ENCODE peak calls at places on chromosome 4, in nine cellular contexts. One of them, this sample, is unnamed.

GRCh38 chr4:126850286-126850685 is 782.5 kb upstream of the INTU start:
- DNase-seq in endothelial cell: no peak
- DNase-seq in activated CD4-positive, CD25-positive, alpha-beta regulatory T cell: no peak
- DNase-seq in GOT3: no peak
- DNase-seq in stimulated activated CD4-positive, alpha-beta T cell treated with anti-CD3 and anti-CD28 coated beads, Interleukin-1b, Interleukin-23, amount 100 ng/mL, for 1 hour: no peak
- DNase-seq in WTC11: no peak
- DNase-seq in NCI-H2171: peak
- DNase-seq in T-cell: no peak
- DNase-seq in naive thymus-derived CD8-positive, alpha-beta T cell: no peak
- DNase-seq in this sample: no peak

GRCh38 chr4:168367065-168367464 is 48.5 kb upstream of the DDX60 start:
- DNase-seq in endothelial cell: no peak
- DNase-seq in stimulated activated CD4-positive, alpha-beta T cell treated with anti-CD3 and anti-CD28 coated beads, Interleukin-1b, Interleukin-23, amount 100 ng/mL, for 1 hour: no peak
- DNase-seq in NCI-H2171: no peak
- DNase-seq in GOT3: no peak
- DNase-seq in T-cell: no peak
- DNase-seq in activated CD4-positive, CD25-positive, alpha-beta regulatory T cell: no peak
- DNase-seq in naive thymus-derived CD8-positive, alpha-beta T cell: no peak
- DNase-seq in WTC11: no peak
- DNase-seq in this sample: no peak

GRCh38 chr4:88106205-88106604 is 52.2 kb downstream of the ABCG2 start:
- DNase-seq in NCI-H2171: no peak
- DNase-seq in stimulated activated CD4-positive, alpha-beta T cell treated with anti-CD3 and anti-CD28 coated beads, Interleukin-1b, Interleukin-23, amount 100 ng/mL, for 1 hour: no peak
- DNase-seq in activated CD4-positive, CD25-positive, alpha-beta regulatory T cell: no peak
- DNase-seq in GOT3: no peak
- DNase-seq in WTC11: no peak
- DNase-seq in T-cell: no peak
- DNase-seq in endothelial cell: no peak
- DNase-seq in naive thymus-derived CD8-positive, alpha-beta T cell: no peak
- DNase-seq in this sample: no peak

GRCh38 chr4:8688908-8689445 is 96.4 kb downstream of the CPZ start:
- DNase-seq in WTC11: peak
- DNase-seq in NCI-H2171: no peak
- DNase-seq in naive thymus-derived CD8-positive, alpha-beta T cell: no peak
- DNase-seq in GOT3: no peak
- DNase-seq in activated CD4-positive, CD25-positive, alpha-beta regulatory T cell: no peak
- DNase-seq in stimulated activated CD4-positive, alpha-beta T cell treated with anti-CD3 and anti-CD28 coated beads, Interleukin-1b, Interleukin-23, amount 100 ng/mL, for 1 hour: no peak
- DNase-seq in endothelial cell: no peak
- DNase-seq in T-cell: no peak
- DNase-seq in this sample: no peak

GRCh38 chr4:38106301-38106700 is 146.1 kb downstream of the PTTG2 start:
- DNase-seq in naive thymus-derived CD8-positive, alpha-beta T cell: no peak
- DNase-seq in stimulated activated CD4-positive, alpha-beta T cell treated with anti-CD3 and anti-CD28 coated beads, Interleukin-1b, Interleukin-23, amount 100 ng/mL, for 1 hour: no peak
- DNase-seq in WTC11: no peak
- DNase-seq in T-cell: no peak
- DNase-seq in NCI-H2171: no peak
- DNase-seq in endothelial cell: no peak
- DNase-seq in activated CD4-positive, CD25-positive, alpha-beta regulatory T cell: no peak
- DNase-seq in GOT3: no peak
- DNase-seq in this sample: no peak

GRCh38 chr4:38002451-38003071 is 42.4 kb downstream of the PTTG2 start:
- DNase-seq in naive thymus-derived CD8-positive, alpha-beta T cell: no peak
- DNase-seq in NCI-H2171: no peak
- DNase-seq in T-cell: no peak
- DNase-seq in WTC11: no peak
- DNase-seq in GOT3: no peak
- DNase-seq in endothelial cell: no peak
- DNase-seq in stimulated activated CD4-positive, alpha-beta T cell treated with anti-CD3 and anti-CD28 coated beads, Interleukin-1b, Interleukin-23, amount 100 ng/mL, for 1 hour: no peak
- DNase-seq in activated CD4-positive, CD25-positive, alpha-beta regulatory T cell: no peak
- DNase-seq in this sample: no peak

GRCh38 chr4:68288046-68288740 is 42.7 kb upstream of the TMPRSS11B start:
- DNase-seq in endothelial cell: no peak
- DNase-seq in T-cell: no peak
- DNase-seq in activated CD4-positive, CD25-positive, alpha-beta regulatory T cell: no peak
- DNase-seq in GOT3: no peak
- DNase-seq in NCI-H2171: no peak
- DNase-seq in naive thymus-derived CD8-positive, alpha-beta T cell: no peak
- DNase-seq in WTC11: no peak
- DNase-seq in stimulated activated CD4-positive, alpha-beta T cell treated with anti-CD3 and anti-CD28 coated beads, Interleukin-1b, Interleukin-23, amount 100 ng/mL, for 1 hour: no peak
- DNase-seq in this sample: no peak

GRCh38 chr4:169689681-169690080 is 68.1 kb downstream of the HPF1 start:
- DNase-seq in naive thymus-derived CD8-positive, alpha-beta T cell: no peak
- DNase-seq in NCI-H2171: no peak
- DNase-seq in WTC11: no peak
- DNase-seq in endothelial cell: no peak
- DNase-seq in stimulated activated CD4-positive, alpha-beta T cell treated with anti-CD3 and anti-CD28 coated beads, Interleukin-1b, Interleukin-23, amount 100 ng/mL, for 1 hour: no peak
- DNase-seq in T-cell: no peak
- DNase-seq in activated CD4-positive, CD25-positive, alpha-beta regulatory T cell: no peak
- DNase-seq in GOT3: no peak
- DNase-seq in this sample: no peak

GRCh38 chr4:61911313-61911756 is 711.2 kb downstream of the ADGRL3 start:
- DNase-seq in activated CD4-positive, CD25-positive, alpha-beta regulatory T cell: no peak
- DNase-seq in WTC11: no peak
- DNase-seq in naive thymus-derived CD8-positive, alpha-beta T cell: no peak
- DNase-seq in NCI-H2171: no peak
- DNase-seq in endothelial cell: no peak
- DNase-seq in stimulated activated CD4-positive, alpha-beta T cell treated with anti-CD3 and anti-CD28 coated beads, Interleukin-1b, Interleukin-23, amount 100 ng/mL, for 1 hour: no peak
- DNase-seq in T-cell: no peak
- DNase-seq in GOT3: no peak
- DNase-seq in this sample: no peak

This sample was measured in cerebellar nuclear complex.